ENCODE peak calls at places on chromosomes 13 and 19, in ten cellular contexts. Y is stimulated activated CD8-positive, alpha-beta memory T cell treated with anti-CD3 and anti-CD28 coated beads, Interleukin-12 subunit alpha, Interleukin-12 subunit beta, amount 100 ng/mL, for 1 hour; O is hepatic stellate cell; Q is activated T-helper 1 cell treated with anti-CD3 and anti-CD28 coated beads, Interleukin-12 subunit alpha, Interleukin-12 subunit beta, Interleukin-2, Interleukin-4 antibody, amounts not matched to agents 30 ng/mL and 10 ng/mL and 1 ng/mL, durations not matched to agents 14 hours and 24 hours and 36 hours; F is NCI-H2171 treated with DMSO at 0.1 percent for 48 hours; Z is LHCN-M2; T is cardiac muscle cell; I is T-helper 9 cell; H is NCI-H345; K is AG04450. A is an unnamed sample.

GRCh38 chr19:13133241-13133870 is 15.3 kb downstream of the NACC1 start:
- DNase-seq in Y (no peak), O (no peak), Q (no peak), F (no peak), Z (no peak), T (no peak), I (no peak), H (no peak), K (no peak), A (no peak)

GRCh38 chr13:21616880-21617279 is 12.9 kb upstream of the MICU2 start:
- DNase-seq in Y (no peak), O (no peak), Q (no peak), F (no peak), Z (no peak), T (no peak), I (no peak), H (no peak), K (no peak), A (no peak)

GRCh38 chr13:73136776-73137175 is 78.0 kb downstream of the KLF5 start:
- DNase-seq in Y (no peak), O (no peak), Q (no peak), F (no peak), Z (no peak), T (no peak), I (no peak), H (no peak), K (no peak), A (no peak)

GRCh38 chr13:44271915-44272341 is 101.7 kb upstream of the SERP2 start:
- DNase-seq in Y (no peak), O (no peak), Q (no peak), F (no peak), Z (no peak), T (no peak), I (no peak), H (no peak), K (no peak), A (no peak)

GRCh38 chr19:35559281-35559659 is 4.2 kb downstream of the ATP4A start:
- DNase-seq in Y (no peak), O (no peak), Q (no peak), F (no peak), Z (no peak), T (no peak), I (no peak), H (peak; percentile 62), K (no peak), A (no peak)

GRCh38 chr13:99693351-99693750 is 192.1 kb downstream of the TM9SF2 start:
- DNase-seq in Y (no peak), O (no peak), Q (no peak), F (no peak), Z (no peak), T (no peak), I (no peak), H (no peak), K (no peak), A (no peak)

GRCh38 chr13:29857089-29857488 is 6.7 kb upstream of the UBL3 start:
- DNase-seq in Y (no peak), O (no peak), Q (no peak), F (no peak), Z (no peak), T (no peak), I (no peak), H (no peak), K (no peak), A (no peak)

GRCh38 chr13:87656311-87656710 is 14.9 kb upstream of the SLITRK5 start:
- DNase-seq in Y (no peak), O (no peak), Q (no peak), F (no peak), Z (no peak), T (no peak), I (no peak), H (peak; percentile 75), K (no peak), A (no peak)

GRCh38 chr13:31385534-31385933 is 185.8 kb downstream of the B3GLCT start:
- DNase-seq in Y (no peak), O (no peak), Q (no peak), F (no peak), Z (no peak), T (no peak), I (no peak), H (no peak), K (no peak), A (no peak)

A was measured in AG08396.